ENCODE peak calls at places on chromosomes 11 and 22, in five cellular contexts. P is BJ; Q is CD8-positive, alpha-beta T cell; W is IMR-90; V is astrocyte of the spinal cord. B is an unnamed sample.

GRCh38 chr22:43330178-43331063 is 12.8 kb downstream of the SCUBE1 start:
- DNase-seq in W (no peak), V (no peak), Q (no peak), P (no peak), B (no peak)

GRCh38 chr11:122813176-122813917 is 25.0 kb upstream of the CRTAM start:
- DNase-seq in P (no peak), Q (no peak), V (no peak), W (no peak), B (no peak)

GRCh38 chr11:73141309-73142127 is 600 bp downstream of the FCHSD2 start:
- DNase-seq in V (peak), W (peak), Q (peak), P (no peak), B (peak)

GRCh38 chr11:45988922-45989321 is 66.5 kb downstream of the LARGE2 start:
- DNase-seq in V (no peak), P (no peak), W (no peak), Q (no peak), B (no peak)

GRCh38 chr11:57345555-57346151 is 7.5 kb downstream of the P2RX3 start:
- DNase-seq in W (peak), Q (peak), V (peak), P (no peak), B (peak)

GRCh38 chr11:120035756-120036155 is 102.2 kb downstream of the TRIM29 start:
- DNase-seq in P (no peak), W (no peak), Q (no peak), V (no peak), B (no peak)

GRCh38 chr11:121466063-121466794 is 13.5 kb upstream of the SORL1-AS1 start:
- DNase-seq in Q (no peak), W (peak), P (peak), V (peak), B (peak)

GRCh38 chr11:3738241-3738640 is 59.1 kb downstream of the NUP98 start:
- DNase-seq in Q (no peak), W (peak), P (no peak), V (no peak), B (peak)

GRCh38 chr11:76803811-76804600 is 20.9 kb downstream of the TSKU start:
- DNase-seq in P (no peak), V (no peak), Q (no peak), W (peak), B (peak)

GRCh38 chr22:20885557-20886323 is 26.9 kb downstream of the SNAP29 start:
- DNase-seq in P (peak), V (peak), W (peak), Q (no peak), B (peak)

GRCh38 chr11:100890779-100891178 is 203.7 kb downstream of the ARHGAP42 start:
- DNase-seq in W (peak), Q (no peak), P (peak), V (peak), B (peak)

DNA sequence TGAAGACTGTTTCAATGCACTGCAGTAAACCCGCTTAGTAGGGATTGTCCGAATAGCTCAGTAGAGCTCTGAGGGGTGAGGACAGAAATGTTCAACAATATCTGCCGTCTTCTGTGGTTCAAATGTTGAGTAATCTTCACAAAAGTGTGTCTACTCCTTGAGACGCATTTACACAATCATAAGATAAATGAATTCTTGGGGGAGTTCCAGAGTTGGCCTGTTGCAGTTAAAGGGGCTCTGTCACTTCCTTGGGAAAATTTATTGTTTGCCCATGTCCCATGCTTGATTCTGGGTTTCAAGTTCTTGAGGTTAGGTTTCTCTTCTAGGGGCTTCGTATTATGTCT is 614 bp downstream of the ANO3 start:
- DNase-seq in Q (no peak), P (no peak), W (no peak), V (no peak), B (peak)
- H3K4me3 ChIP-seq in Q (no peak), P (no peak), W (no peak), V (no peak), B (no peak)

DNA sequence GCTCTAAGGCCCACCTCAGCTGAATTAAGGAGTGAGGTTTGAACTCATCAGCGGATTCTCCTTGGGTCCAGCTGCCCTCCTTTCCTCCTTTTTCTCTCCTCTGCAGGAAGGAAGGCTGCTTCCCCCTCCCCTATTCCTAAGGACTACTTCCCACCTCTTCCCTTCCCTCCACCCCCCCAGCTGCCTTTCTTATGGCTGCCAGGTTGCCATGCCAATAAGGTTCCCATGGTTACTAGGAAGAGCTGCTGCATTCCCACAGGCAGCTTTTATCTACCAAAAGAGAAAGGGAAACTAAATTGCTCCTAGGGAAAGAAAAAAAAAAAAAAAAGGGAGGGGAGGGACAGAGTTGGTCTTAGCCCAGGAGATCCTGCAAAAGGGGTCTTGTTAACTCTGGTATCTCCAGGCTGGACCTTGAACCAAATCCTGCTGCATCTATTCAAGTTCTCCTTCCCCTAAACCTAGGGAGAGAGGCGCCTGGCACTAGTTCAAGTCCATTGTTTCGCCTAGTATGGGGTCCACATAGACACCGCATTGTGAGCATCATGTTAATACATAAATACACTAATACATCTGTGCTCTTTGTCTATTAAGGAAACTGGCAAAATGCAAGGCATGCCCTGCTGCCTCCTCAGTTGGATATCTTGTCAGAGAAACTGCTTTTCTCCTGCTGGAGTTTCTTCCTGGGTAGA is 21.2 kb upstream of the FEZ1 start:
- DNase-seq in Q (no peak), V (peak), W (peak), P (no peak), B (peak)
- H3K4me3 ChIP-seq in Q (no peak), V (no peak), W (peak), P (no peak), B (peak)

GRCh38 chr11:1869427-1870325 is 16.8 kb downstream of the LSP1 start:
- DNase-seq in V (no peak), P (no peak), W (no peak), Q (no peak), B (no peak)

GRCh38 chr11:1868056-1868635 is 15.3 kb downstream of the LSP1 start:
- DNase-seq in Q (no peak), W (no peak), P (no peak), V (no peak), B (no peak)

GRCh38 chr11:1867381-1867780 is 14.5 kb downstream of the LSP1 start:
- DNase-seq in W (no peak), V (no peak), Q (no peak), P (no peak), B (no peak)

GRCh38 chr11:1870326-1870696 is 17.4 kb downstream of the LSP1 start:
- DNase-seq in W (no peak), Q (no peak), V (no peak), P (no peak), B (no peak)

GRCh38 chr11:1868636-1869291 is 15.9 kb downstream of the LSP1 start:
- DNase-seq in Q (no peak), P (no peak), W (no peak), V (no peak), B (no peak)
- H3K4me3 ChIP-seq in Q (no peak), P (no peak), W (no peak), V (no peak), B (no peak)

GRCh38 chr11:68750197-68750987 is 928 bp downstream of the TESMIN start:
- DNase-seq in Q (no peak), W (no peak), V (no peak), P (no peak), B (no peak)
- H3K4me3 ChIP-seq in Q (no peak), W (no peak), V (no peak), P (no peak), B (no peak)

DNA sequence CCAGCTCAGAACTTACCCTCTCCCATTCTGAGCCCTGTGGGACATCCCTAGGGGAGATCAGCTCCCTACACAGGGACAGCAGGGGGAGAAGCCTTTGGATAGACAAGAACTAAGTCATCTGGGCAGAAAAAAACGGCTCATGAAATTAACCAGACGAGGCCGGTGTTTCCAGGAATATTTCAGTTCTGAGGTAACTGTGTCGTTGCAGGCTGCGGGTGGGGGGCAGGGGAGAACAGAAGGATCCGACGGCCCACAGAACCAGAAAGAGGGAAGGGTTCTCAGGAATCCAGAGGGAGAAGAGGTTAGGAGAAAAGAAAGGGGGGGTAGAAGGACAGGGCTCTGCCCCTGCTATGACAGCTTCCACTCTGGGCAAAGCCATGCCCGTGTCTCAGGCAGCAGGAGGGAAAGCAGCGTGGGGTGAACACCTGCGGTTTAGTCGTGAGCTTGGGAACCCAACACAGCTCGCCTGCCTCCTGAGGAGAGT is 3.6 kb downstream of the CLCF1 start:
- DNase-seq in V (peak), Q (no peak), W (peak), P (no peak), B (peak)
- H3K4me3 ChIP-seq in V (no peak), Q (no peak), W (no peak), P (no peak), B (no peak)

GRCh38 chr11:108591893-108592292 is 1.7 kb downstream of the EXPH5 start:
- DNase-seq in Q (no peak), P (no peak), V (no peak), W (no peak), B (no peak)
- H3K4me3 ChIP-seq in Q (no peak), P (no peak), V (no peak), W (no peak), B (no peak)

DNA sequence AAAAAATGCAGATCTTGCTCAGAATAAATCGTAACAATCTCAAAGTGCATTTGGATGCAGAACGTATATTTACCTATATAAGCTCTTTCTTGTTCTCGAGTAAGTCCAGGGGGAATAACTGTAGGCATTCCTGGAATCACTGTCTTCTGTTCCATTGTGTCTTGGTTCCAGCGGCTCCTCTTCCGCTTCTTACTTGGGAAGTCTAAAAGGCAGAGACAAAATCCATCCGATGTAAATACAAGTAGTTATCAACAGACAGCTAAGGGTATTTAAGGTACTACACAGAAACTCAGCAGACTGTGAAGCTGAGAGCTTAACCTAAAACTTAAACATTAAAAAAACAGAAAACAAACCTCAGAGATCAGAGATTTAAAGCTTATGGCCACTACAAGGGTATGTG is 1.9 kb downstream of the SF1 start:
- DNase-seq in P (no peak), W (no peak), V (no peak), Q (no peak), B (no peak)
- H3K4me3 ChIP-seq in P (peak), W (no peak), V (peak), Q (peak), B (peak)

GRCh38 chr11:111367411-111368284 is 11.4 kb downstream of the POU2AF1 start:
- DNase-seq in P (no peak), V (no peak), Q (no peak), W (no peak), B (no peak)

GRCh38 chr11:111368285-111368560 is 10.9 kb downstream of the POU2AF1 start:
- DNase-seq in W (no peak), P (no peak), V (no peak), Q (no peak), B (no peak)

GRCh38 chr11:111364503-111364902 is 14.6 kb downstream of the POU2AF1 start:
- DNase-seq in W (no peak), Q (no peak), P (no peak), V (no peak), B (no peak)

GRCh38 chr11:111365722-111366559 is 13.1 kb downstream of the POU2AF1 start:
- DNase-seq in V (no peak), P (no peak), Q (no peak), W (no peak), B (no peak)

DNA sequence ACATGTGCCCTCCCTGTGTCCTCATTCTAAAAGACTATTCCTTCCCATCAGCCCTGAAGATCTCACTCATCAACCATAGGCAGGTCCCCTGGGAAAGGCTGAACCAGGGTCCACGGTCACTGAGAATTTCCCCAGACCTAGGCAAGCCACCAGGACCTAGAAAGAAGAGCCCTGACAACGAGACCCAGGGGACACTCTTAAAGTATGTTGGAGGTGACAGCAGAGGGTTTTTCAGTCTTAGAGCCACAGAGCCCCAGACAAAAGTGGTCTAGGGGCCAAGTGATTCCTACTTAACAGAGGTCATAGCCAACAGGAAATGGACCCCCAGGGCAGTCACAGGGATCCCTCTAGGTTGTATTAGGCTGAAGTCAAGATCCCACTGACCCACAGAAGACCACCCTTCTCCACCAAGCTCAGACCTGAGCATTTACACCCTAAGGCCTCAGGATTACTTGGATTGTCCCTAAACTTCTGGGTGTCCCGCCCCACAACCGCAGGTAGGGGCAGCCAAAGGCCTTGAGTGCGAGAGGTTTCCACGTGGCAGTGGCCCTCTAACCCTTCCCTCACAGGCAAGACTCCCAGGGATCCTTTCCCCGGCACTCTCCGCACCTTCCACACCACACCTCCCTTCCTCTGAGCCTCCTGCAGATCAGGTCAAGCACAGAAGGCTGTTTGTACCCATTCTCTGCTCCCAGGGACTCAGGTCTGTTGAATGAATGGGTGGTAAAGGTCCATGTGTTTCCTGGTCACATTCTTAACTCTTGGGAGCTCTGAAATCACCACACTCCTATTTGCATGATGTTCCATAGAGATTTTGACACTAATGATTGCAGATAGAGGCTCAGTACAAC is 12.3 kb downstream of the POU2AF1 start:
- DNase-seq in Q (no peak), P (no peak), V (no peak), W (no peak), B (no peak)
- H3K4me3 ChIP-seq in Q (no peak), P (no peak), V (no peak), W (no peak), B (no peak)

GRCh38 chr22:28710889-28711285 is 30.7 kb downstream of the CHEK2 start:
- DNase-seq in W (peak), V (no peak), P (no peak), Q (no peak), B (peak)
- H3K4me3 ChIP-seq in W (no peak), V (no peak), P (no peak), Q (no peak), B (no peak)

DNA sequence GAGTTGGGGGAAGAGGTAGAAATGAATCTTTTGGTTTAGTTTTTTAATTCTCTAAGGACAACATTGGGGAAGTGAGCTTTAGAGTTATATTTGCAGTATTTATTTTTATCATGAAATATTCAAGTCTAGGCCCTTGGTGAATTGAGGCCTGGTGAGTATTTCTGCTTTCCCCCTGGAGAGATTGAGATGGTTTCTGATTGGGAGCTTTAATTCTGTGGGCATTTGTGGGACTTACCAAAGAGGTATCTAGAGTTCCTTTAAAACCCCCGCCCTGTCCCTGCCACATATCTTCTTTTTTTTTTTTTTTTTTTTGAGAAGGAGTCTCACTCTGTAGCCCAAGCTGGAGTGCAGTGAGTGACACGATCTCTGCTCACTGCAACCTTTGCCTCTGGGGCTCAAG is 9.6 kb downstream of the ACO2 start:
- DNase-seq in W (no peak), P (no peak), V (no peak), Q (no peak), B (no peak)
- H3K4me3 ChIP-seq in W (no peak), P (no peak), V (no peak), Q (no peak), B (no peak)